ENCODE peak calls at places on chromosomes 7 and 10, in five cellular contexts. Y is uterus; U is NT2/D1; H is CD8-positive, alpha-beta memory T cell; O is heart right ventricle. G is an unnamed sample.

GRCh38 chr10:66927271-66927950 is 1.6 kb downstream of the LRRTM3 start:
- DNase-seq in O (no peak), Y (no peak), U (no peak), H (no peak), G (no peak)

GRCh38 chr7:148503900-148504487 is 86.6 kb upstream of the C7orf33 start:
- DNase-seq in Y (no peak), O (no peak), H (no peak), U (peak), G (no peak)

GRCh38 chr7:139034855-139035587 is 821 bp downstream of the ZC3HAV1L start:
- DNase-seq in U (no peak), Y (peak), O (peak), H (peak), G (no peak)

GRCh38 chr10:61869772-61870520 is 31.6 kb upstream of the ARID5B start:
- DNase-seq in O (no peak), H (no peak), Y (no peak), U (no peak), G (no peak)

GRCh38 chr10:31774291-31774900 is 154.2 kb downstream of the ARHGAP12 start:
- DNase-seq in Y (no peak), H (no peak), U (no peak), O (no peak), G (no peak)

GRCh38 chr7:156059374-156059773 is 247.1 kb upstream of the SHH start:
- DNase-seq in O (no peak), Y (no peak), H (no peak), U (no peak), G (no peak)

GRCh38 chr7:96548664-96549063 is 161.0 kb downstream of the SEM1 start:
- DNase-seq in Y (no peak), H (no peak), O (no peak), U (no peak), G (no peak)

GRCh38 chr10:133140417-133141143 is 19.4 kb upstream of the KNDC1 start:
- DNase-seq in U (no peak), H (no peak), O (no peak), Y (peak), G (no peak)

GRCh38 chr10:12041766-12042408 is 722 bp downstream of the UPF2 start:
- DNase-seq in O (no peak), Y (no peak), U (no peak), H (no peak), G (no peak)

GRCh38 chr10:30062090-30062489 is 2.7 kb upstream of the JCAD start:
- DNase-seq in U (no peak), Y (no peak), O (no peak), H (no peak), G (no peak)

GRCh38 chr10:91798736-91799579 is 732 bp downstream of the TNKS2 start:
- DNase-seq in O (no peak), Y (no peak), U (no peak), H (peak), G (peak)

GRCh38 chr10:23368816-23369640 is 24.4 kb upstream of the C10orf67 start:
- DNase-seq in U (no peak), O (no peak), H (no peak), Y (no peak), G (no peak)

GRCh38 chr7:3922175-3922635 is 621.2 kb downstream of the SDK1 start:
- DNase-seq in O (peak), H (no peak), U (peak), Y (no peak), G (peak)

GRCh38 chr7:76430211-76430610 is 5.5 kb downstream of the ZP3 start:
- DNase-seq in Y (no peak), U (no peak), H (no peak), O (no peak), G (no peak)

GRCh38 chr10:110344622-110345021 is 39.9 kb upstream of the SMNDC1 start:
- DNase-seq in U (no peak), O (no peak), H (no peak), Y (no peak), G (no peak)

GRCh38 chr10:70265032-70265689 is 18.6 kb downstream of the NPFFR1 start:
- DNase-seq in U (no peak), H (no peak), O (no peak), Y (no peak), G (no peak)

GRCh38 chr10:80581469-80581835 is 43.8 kb downstream of the SH2D4B start:
- DNase-seq in H (no peak), Y (no peak), O (no peak), U (no peak), G (no peak)

GRCh38 chr7:52920977-52921376 is 114.5 kb upstream of the POM121L12 start:
- DNase-seq in Y (no peak), U (no peak), H (no peak), O (no peak), G (no peak)

GRCh38 chr7:128959296-128959695 is 21.6 kb downstream of the IRF5 start:
- DNase-seq in Y (no peak), O (no peak), U (no peak), H (no peak), G (no peak)

GRCh38 chr10:11793762-11794479 is 29.2 kb upstream of the PROSER2 start:
- DNase-seq in H (no peak), Y (no peak), U (no peak), O (no peak), G (no peak)

GRCh38 chr10:27819781-27820531 is 74.3 kb upstream of the MKX start:
- DNase-seq in U (no peak), Y (no peak), H (no peak), O (peak), G (no peak)

GRCh38 chr7:28865494-28866257 is 92.5 kb downstream of the TRIL start:
- DNase-seq in Y (no peak), U (no peak), O (no peak), H (no peak), G (no peak)

GRCh38 chr7:77685219-77685618 is 11.0 kb upstream of the RSBN1L start:
- DNase-seq in U (no peak), Y (no peak), H (no peak), O (no peak), G (no peak)

GRCh38 chr7:105638324-105638723 is 57.0 kb upstream of the EFCAB10 start:
- DNase-seq in H (no peak), Y (no peak), O (no peak), U (no peak), G (no peak)

GRCh38 chr10:86960863-86961434 is 2.5 kb downstream of the SNCG start:
- DNase-seq in O (no peak), Y (peak), U (no peak), H (no peak), G (no peak)

GRCh38 chr10:131775833-131776232 is 125.0 kb upstream of the PPP2R2D start:
- DNase-seq in Y (no peak), H (no peak), O (no peak), U (no peak), G (no peak)

GRCh38 chr7:142669074-142669654 is 80.1 kb upstream of the PRSS1 start:
- DNase-seq in O (no peak), Y (no peak), U (peak), H (no peak), G (no peak)

GRCh38 chr7:18890885-18891621 is 226.4 kb downstream of the TWIST1 start:
- DNase-seq in O (no peak), H (no peak), Y (no peak), U (no peak), G (no peak)

GRCh38 chr7:5528071-5528814 is 104.6 kb upstream of the TNRC18 start:
- DNase-seq in O (peak), Y (peak), U (no peak), H (peak), G (peak)

GRCh38 chr10:98030093-98030821 is at the start of gene CRTAC1:
- DNase-seq in U (peak), H (no peak), O (peak), Y (peak), G (peak)
- H3K4me3 ChIP-seq in U (peak), H (no peak), O (peak), Y (peak), G (peak)

GRCh38 chr10:78778446-78779338 is 290.1 kb upstream of the ZMIZ1 start:
- DNase-seq in H (no peak), Y (no peak), O (no peak), U (no peak), G (peak)
- H3K4me3 ChIP-seq in H (no peak), Y (no peak), O (no peak), U (no peak), G (no peak)

GRCh38 chr10:9709849-9710248 is 1307.8 kb upstream of the CELF2 start:
- DNase-seq in Y (no peak), H (no peak), O (no peak), U (no peak), G (no peak)
- H3K4me3 ChIP-seq in Y (no peak), H (no peak), O (no peak), U (no peak), G (no peak)

DNA sequence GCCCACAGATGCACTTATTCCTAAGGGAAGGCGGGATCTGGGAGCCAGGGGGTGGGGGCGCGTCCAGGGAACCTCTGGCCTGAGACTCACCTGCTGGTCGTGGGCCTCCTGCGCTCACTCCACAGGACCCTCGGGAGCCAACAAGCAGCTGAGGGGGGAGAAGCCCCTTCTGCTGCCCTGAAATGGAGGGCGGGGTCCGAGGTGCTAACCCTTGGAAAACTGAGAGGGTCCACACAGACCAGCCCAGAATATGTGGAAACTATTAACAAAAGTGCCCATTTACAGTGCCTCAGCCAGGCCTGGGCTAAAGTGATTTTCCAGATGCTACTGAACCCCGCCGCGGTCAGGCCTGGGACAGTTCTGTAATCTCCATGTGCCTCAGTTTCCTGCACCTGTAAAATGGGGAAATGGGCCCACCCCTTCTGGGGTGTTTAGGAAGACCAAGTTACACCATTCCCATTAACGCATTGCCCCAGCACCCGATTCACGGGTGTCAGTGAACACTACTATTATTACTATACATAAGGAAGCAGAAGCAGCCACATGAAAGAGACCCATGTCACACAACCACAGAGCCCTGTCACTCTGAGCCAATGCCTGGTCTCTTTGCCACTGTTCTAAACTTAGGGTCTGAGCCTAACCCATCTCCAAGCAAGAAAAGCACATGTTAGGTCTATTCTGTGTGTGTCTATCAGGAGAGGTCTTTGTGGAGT is 630 bp upstream of the VSTM4 start:
- DNase-seq in O (no peak), U (no peak), H (no peak), Y (no peak), G (no peak)
- H3K4me3 ChIP-seq in O (no peak), U (peak), H (no peak), Y (no peak), G (no peak)

DNA sequence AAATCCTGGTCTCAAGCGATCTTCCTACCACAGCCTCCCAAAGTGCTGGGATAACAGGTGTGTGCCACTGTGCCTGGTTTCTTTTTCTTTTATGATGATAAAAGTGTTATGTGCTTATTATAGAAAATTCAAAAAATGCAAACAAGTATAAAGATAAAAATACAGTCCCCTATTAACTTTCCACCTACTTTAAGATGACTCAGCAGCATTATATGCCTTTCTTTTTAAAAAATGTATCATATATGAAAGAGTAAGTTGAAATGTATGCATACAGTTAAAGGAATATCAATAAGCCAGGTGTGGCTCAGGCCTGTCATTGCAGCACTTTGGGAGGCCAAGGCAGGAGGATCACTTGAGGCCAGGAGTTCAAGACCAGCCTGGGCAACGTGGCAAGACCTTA is 216.9 kb upstream of the GALNT17 start:
- DNase-seq in U (no peak), O (no peak), Y (no peak), H (no peak), G (no peak)
- H3K4me3 ChIP-seq in U (no peak), O (no peak), Y (no peak), H (no peak), G (no peak)

GRCh38 chr7:7103343-7104313 is 78.7 kb upstream of the C1GALT1 start:
- DNase-seq in H (no peak), Y (no peak), U (peak), O (peak), G (no peak)
- H3K4me3 ChIP-seq in H (no peak), Y (no peak), U (no peak), O (no peak), G (no peak)

GRCh38 chr7:101165075-101165957 is at the start of gene VGF:
- DNase-seq in H (peak), U (peak), Y (peak), O (peak), G (peak)
- H3K4me3 ChIP-seq in H (peak), U (peak), Y (no peak), O (no peak), G (no peak)

GRCh38 chr7:30912021-30912420 is 368 bp downstream of the AQP1 start:
- DNase-seq in U (no peak), O (no peak), H (no peak), Y (no peak), G (no peak)
- H3K4me3 ChIP-seq in U (no peak), O (peak), H (no peak), Y (peak), G (peak)

GRCh38 chr10:125844673-125845300 is 21.4 kb downstream of the BCCIP start:
- DNase-seq in H (no peak), U (no peak), Y (no peak), O (no peak), G (no peak)

GRCh38 chr10:125845617-125846016 is 22.3 kb downstream of the BCCIP start:
- DNase-seq in O (no peak), H (no peak), Y (no peak), U (no peak), G (no peak)

GRCh38 chr10:125848857-125849256 is 25.5 kb downstream of the BCCIP start:
- DNase-seq in H (no peak), Y (no peak), U (no peak), O (no peak), G (no peak)

GRCh38 chr10:125848371-125848770 is 25.0 kb downstream of the BCCIP start:
- DNase-seq in H (no peak), O (no peak), U (no peak), Y (no peak), G (no peak)

GRCh38 chr10:125846894-125847293 is 23.5 kb downstream of the BCCIP start:
- DNase-seq in O (no peak), U (no peak), H (no peak), Y (no peak), G (no peak)
- H3K4me3 ChIP-seq in O (no peak), U (no peak), H (no peak), Y (no peak), G (no peak)

G was measured in tibial nerve.